ENCODE peak calls at places on chromosome 1, in ten cellular contexts. One of them, this sample, is unnamed.

GRCh38 chr1:61828814-61829213 is 86.5 kb downstream of the PATJ start:
- DNase-seq in NCI-H2029 treated with DMSO at 0.1 percent for 48 hours: no peak
- DNase-seq in GM19239: no peak
- DNase-seq in lung microvascular endothelial cell: peak
- DNase-seq in natural killer cell treated with Interleukin-12 subunit alpha and Interleukin-12 subunit beta and Interleukin-15 and Interleukin-18, amount 100 ng/mL, for 72 hours: no peak
- DNase-seq in lower lobe of right lung: no peak
- DNase-seq in heart left ventricle: no peak
- DNase-seq in GM10248: no peak
- DNase-seq in RPMI8226: no peak
- DNase-seq in RPMI7951: no peak
- DNase-seq in this sample: no peak

GRCh38 chr1:231636157-231636556 is 9.6 kb downstream of the DISC1 start:
- DNase-seq in NCI-H2029 treated with DMSO at 0.1 percent for 48 hours: no peak
- DNase-seq in natural killer cell treated with Interleukin-12 subunit alpha and Interleukin-12 subunit beta and Interleukin-15 and Interleukin-18, amount 100 ng/mL, for 72 hours: no peak
- DNase-seq in GM19239: no peak
- DNase-seq in RPMI8226: no peak
- DNase-seq in GM10248: no peak
- DNase-seq in heart left ventricle: no peak
- DNase-seq in lung microvascular endothelial cell: peak
- DNase-seq in RPMI7951: peak
- DNase-seq in lower lobe of right lung: no peak
- DNase-seq in this sample: no peak

GRCh38 chr1:155175927-155176371 is 2.3 kb downstream of the TRIM46 start:
- DNase-seq in RPMI7951: no peak
- DNase-seq in lung microvascular endothelial cell: no peak
- DNase-seq in GM19239: no peak
- DNase-seq in GM10248: no peak
- DNase-seq in natural killer cell treated with Interleukin-12 subunit alpha and Interleukin-12 subunit beta and Interleukin-15 and Interleukin-18, amount 100 ng/mL, for 72 hours: no peak
- DNase-seq in NCI-H2029 treated with DMSO at 0.1 percent for 48 hours: no peak
- DNase-seq in lower lobe of right lung: peak
- DNase-seq in RPMI8226: peak
- DNase-seq in heart left ventricle: no peak
- DNase-seq in this sample: peak

GRCh38 chr1:214344897-214345296 is 63.9 kb downstream of the SMYD2 start:
- DNase-seq in lung microvascular endothelial cell: no peak
- DNase-seq in RPMI7951: no peak
- DNase-seq in GM19239: no peak
- DNase-seq in NCI-H2029 treated with DMSO at 0.1 percent for 48 hours: no peak
- DNase-seq in lower lobe of right lung: no peak
- DNase-seq in RPMI8226: no peak
- DNase-seq in natural killer cell treated with Interleukin-12 subunit alpha and Interleukin-12 subunit beta and Interleukin-15 and Interleukin-18, amount 100 ng/mL, for 72 hours: no peak
- DNase-seq in heart left ventricle: no peak
- DNase-seq in GM10248: no peak
- DNase-seq in this sample: no peak

GRCh38 chr1:204459706-204460105 is 34.9 kb downstream of the PIK3C2B start:
- DNase-seq in RPMI7951: no peak
- DNase-seq in lung microvascular endothelial cell: no peak
- DNase-seq in lower lobe of right lung: no peak
- DNase-seq in NCI-H2029 treated with DMSO at 0.1 percent for 48 hours: no peak
- DNase-seq in natural killer cell treated with Interleukin-12 subunit alpha and Interleukin-12 subunit beta and Interleukin-15 and Interleukin-18, amount 100 ng/mL, for 72 hours: no peak
- DNase-seq in heart left ventricle: no peak
- DNase-seq in RPMI8226: no peak
- DNase-seq in GM19239: no peak
- DNase-seq in GM10248: no peak
- DNase-seq in this sample: no peak

GRCh38 chr1:65924471-65924870 is 131.8 kb downstream of the PDE4B start:
- DNase-seq in RPMI7951: peak
- DNase-seq in lung microvascular endothelial cell: peak
- DNase-seq in natural killer cell treated with Interleukin-12 subunit alpha and Interleukin-12 subunit beta and Interleukin-15 and Interleukin-18, amount 100 ng/mL, for 72 hours: no peak
- DNase-seq in GM10248: no peak
- DNase-seq in heart left ventricle: no peak
- DNase-seq in lower lobe of right lung: no peak
- DNase-seq in GM19239: no peak
- DNase-seq in NCI-H2029 treated with DMSO at 0.1 percent for 48 hours: no peak
- DNase-seq in RPMI8226: no peak
- DNase-seq in this sample: no peak

GRCh38 chr1:10796029-10796944 is at the start of gene CASZ1:
- DNase-seq in NCI-H2029 treated with DMSO at 0.1 percent for 48 hours: peak
- DNase-seq in lower lobe of right lung: peak
- DNase-seq in GM10248: no peak
- DNase-seq in RPMI7951: peak
- DNase-seq in natural killer cell treated with Interleukin-12 subunit alpha and Interleukin-12 subunit beta and Interleukin-15 and Interleukin-18, amount 100 ng/mL, for 72 hours: peak
- DNase-seq in GM19239: no peak
- DNase-seq in RPMI8226: peak
- DNase-seq in lung microvascular endothelial cell: peak
- DNase-seq in heart left ventricle: peak
- DNase-seq in this sample: no peak

GRCh38 chr1:182283746-182284544 is 107.6 kb downstream of the GLUL start:
- DNase-seq in GM10248: no peak
- DNase-seq in lung microvascular endothelial cell: no peak
- DNase-seq in RPMI8226: no peak
- DNase-seq in NCI-H2029 treated with DMSO at 0.1 percent for 48 hours: no peak
- DNase-seq in GM19239: no peak
- DNase-seq in RPMI7951: no peak
- DNase-seq in lower lobe of right lung: no peak
- DNase-seq in natural killer cell treated with Interleukin-12 subunit alpha and Interleukin-12 subunit beta and Interleukin-15 and Interleukin-18, amount 100 ng/mL, for 72 hours: no peak
- DNase-seq in heart left ventricle: no peak
- DNase-seq in this sample: no peak

GRCh38 chr1:113444857-113445256 is 54.5 kb downstream of the MAGI3 start:
- DNase-seq in lower lobe of right lung: no peak
- DNase-seq in lung microvascular endothelial cell: no peak
- DNase-seq in GM19239: no peak
- DNase-seq in RPMI7951: no peak
- DNase-seq in NCI-H2029 treated with DMSO at 0.1 percent for 48 hours: no peak
- DNase-seq in heart left ventricle: no peak
- DNase-seq in RPMI8226: no peak
- DNase-seq in natural killer cell treated with Interleukin-12 subunit alpha and Interleukin-12 subunit beta and Interleukin-15 and Interleukin-18, amount 100 ng/mL, for 72 hours: no peak
- DNase-seq in GM10248: no peak
- DNase-seq in this sample: no peak

GRCh38 chr1:117368116-117369108 is 1.2 kb downstream of the MAN1A2 start:
- DNase-seq in GM19239: no peak
- DNase-seq in natural killer cell treated with Interleukin-12 subunit alpha and Interleukin-12 subunit beta and Interleukin-15 and Interleukin-18, amount 100 ng/mL, for 72 hours: no peak
- DNase-seq in GM10248: no peak
- DNase-seq in RPMI7951: peak
- DNase-seq in lower lobe of right lung: no peak
- DNase-seq in NCI-H2029 treated with DMSO at 0.1 percent for 48 hours: no peak
- DNase-seq in RPMI8226: peak
- DNase-seq in lung microvascular endothelial cell: peak
- DNase-seq in heart left ventricle: no peak
- DNase-seq in this sample: peak

GRCh38 chr1:211323156-211324063 is 3.2 kb upstream of the TRAF5 start:
- DNase-seq in RPMI8226: peak
- DNase-seq in lower lobe of right lung: no peak
- DNase-seq in heart left ventricle: peak
- DNase-seq in RPMI7951: peak
- DNase-seq in GM10248: peak
- DNase-seq in natural killer cell treated with Interleukin-12 subunit alpha and Interleukin-12 subunit beta and Interleukin-15 and Interleukin-18, amount 100 ng/mL, for 72 hours: peak
- DNase-seq in GM19239: no peak
- DNase-seq in lung microvascular endothelial cell: peak
- DNase-seq in NCI-H2029 treated with DMSO at 0.1 percent for 48 hours: peak
- DNase-seq in this sample: peak

GRCh38 chr1:245179706-245180105 is 24.9 kb downstream of the KIF26B start:
- DNase-seq in GM19239: no peak
- DNase-seq in lung microvascular endothelial cell: no peak
- DNase-seq in GM10248: no peak
- DNase-seq in RPMI7951: no peak
- DNase-seq in lower lobe of right lung: no peak
- DNase-seq in heart left ventricle: no peak
- DNase-seq in NCI-H2029 treated with DMSO at 0.1 percent for 48 hours: peak
- DNase-seq in natural killer cell treated with Interleukin-12 subunit alpha and Interleukin-12 subunit beta and Interleukin-15 and Interleukin-18, amount 100 ng/mL, for 72 hours: no peak
- DNase-seq in RPMI8226: peak
- DNase-seq in this sample: no peak

GRCh38 chr1:54109131-54110105 is 43.4 kb downstream of the CDCP2 start:
- DNase-seq in RPMI8226: no peak
- DNase-seq in NCI-H2029 treated with DMSO at 0.1 percent for 48 hours: no peak
- DNase-seq in lower lobe of right lung: no peak
- DNase-seq in GM10248: no peak
- DNase-seq in RPMI7951: no peak
- DNase-seq in GM19239: no peak
- DNase-seq in heart left ventricle: no peak
- DNase-seq in lung microvascular endothelial cell: no peak
- DNase-seq in natural killer cell treated with Interleukin-12 subunit alpha and Interleukin-12 subunit beta and Interleukin-15 and Interleukin-18, amount 100 ng/mL, for 72 hours: no peak
- DNase-seq in this sample: no peak

GRCh38 chr1:65297686-65298085 is 11.7 kb upstream of the DNAJC6 start:
- DNase-seq in lung microvascular endothelial cell: no peak
- DNase-seq in RPMI7951: no peak
- DNase-seq in lower lobe of right lung: no peak
- DNase-seq in GM19239: no peak
- DNase-seq in heart left ventricle: no peak
- DNase-seq in RPMI8226: no peak
- DNase-seq in natural killer cell treated with Interleukin-12 subunit alpha and Interleukin-12 subunit beta and Interleukin-15 and Interleukin-18, amount 100 ng/mL, for 72 hours: no peak
- DNase-seq in GM10248: no peak
- DNase-seq in NCI-H2029 treated with DMSO at 0.1 percent for 48 hours: no peak
- DNase-seq in this sample: no peak

GRCh38 chr1:110674337-110675059 is at the start of gene KCNA3:
- DNase-seq in lung microvascular endothelial cell: no peak
- DNase-seq in natural killer cell treated with Interleukin-12 subunit alpha and Interleukin-12 subunit beta and Interleukin-15 and Interleukin-18, amount 100 ng/mL, for 72 hours: peak
- DNase-seq in RPMI7951: no peak
- DNase-seq in NCI-H2029 treated with DMSO at 0.1 percent for 48 hours: no peak
- DNase-seq in GM10248: peak
- DNase-seq in heart left ventricle: peak
- DNase-seq in GM19239: peak
- DNase-seq in RPMI8226: peak
- DNase-seq in lower lobe of right lung: peak
- DNase-seq in this sample: peak

GRCh38 chr1:206654826-206655225 is 19.5 kb downstream of the DYRK3 start:
- DNase-seq in RPMI8226: no peak
- DNase-seq in natural killer cell treated with Interleukin-12 subunit alpha and Interleukin-12 subunit beta and Interleukin-15 and Interleukin-18, amount 100 ng/mL, for 72 hours: no peak
- DNase-seq in GM10248: no peak
- DNase-seq in GM19239: no peak
- DNase-seq in NCI-H2029 treated with DMSO at 0.1 percent for 48 hours: no peak
- DNase-seq in RPMI7951: no peak
- DNase-seq in lung microvascular endothelial cell: peak
- DNase-seq in lower lobe of right lung: no peak
- DNase-seq in heart left ventricle: no peak
- DNase-seq in this sample: no peak

GRCh38 chr1:207088731-207089626 is at the start of gene C4BPB:
- DNase-seq in lower lobe of right lung: no peak
- DNase-seq in natural killer cell treated with Interleukin-12 subunit alpha and Interleukin-12 subunit beta and Interleukin-15 and Interleukin-18, amount 100 ng/mL, for 72 hours: no peak
- DNase-seq in GM10248: no peak
- DNase-seq in lung microvascular endothelial cell: peak
- DNase-seq in GM19239: no peak
- DNase-seq in RPMI8226: peak
- DNase-seq in heart left ventricle: no peak
- DNase-seq in RPMI7951: peak
- DNase-seq in NCI-H2029 treated with DMSO at 0.1 percent for 48 hours: no peak
- DNase-seq in this sample: no peak

GRCh38 chr1:47627471-47628370 is 189.9 kb downstream of the FOXD2 start:
- DNase-seq in NCI-H2029 treated with DMSO at 0.1 percent for 48 hours: no peak
- DNase-seq in RPMI7951: no peak
- DNase-seq in lung microvascular endothelial cell: no peak
- DNase-seq in lower lobe of right lung: no peak
- DNase-seq in natural killer cell treated with Interleukin-12 subunit alpha and Interleukin-12 subunit beta and Interleukin-15 and Interleukin-18, amount 100 ng/mL, for 72 hours: no peak
- DNase-seq in heart left ventricle: no peak
- DNase-seq in GM19239: no peak
- DNase-seq in GM10248: no peak
- DNase-seq in RPMI8226: no peak
- DNase-seq in this sample: no peak

GRCh38 chr1:79551321-79551720 is 544.8 kb upstream of the ADGRL4 start:
- DNase-seq in GM10248: no peak
- DNase-seq in NCI-H2029 treated with DMSO at 0.1 percent for 48 hours: no peak
- DNase-seq in lung microvascular endothelial cell: no peak
- DNase-seq in RPMI8226: no peak
- DNase-seq in lower lobe of right lung: no peak
- DNase-seq in heart left ventricle: no peak
- DNase-seq in GM19239: no peak
- DNase-seq in RPMI7951: no peak
- DNase-seq in natural killer cell treated with Interleukin-12 subunit alpha and Interleukin-12 subunit beta and Interleukin-15 and Interleukin-18, amount 100 ng/mL, for 72 hours: no peak
- DNase-seq in this sample: no peak

GRCh38 chr1:34946211-34946610 is 16.8 kb upstream of the DLGAP3 start:
- DNase-seq in heart left ventricle: no peak
- DNase-seq in RPMI8226: no peak
- DNase-seq in lower lobe of right lung: no peak
- DNase-seq in GM10248: no peak
- DNase-seq in lung microvascular endothelial cell: no peak
- DNase-seq in natural killer cell treated with Interleukin-12 subunit alpha and Interleukin-12 subunit beta and Interleukin-15 and Interleukin-18, amount 100 ng/mL, for 72 hours: no peak
- DNase-seq in NCI-H2029 treated with DMSO at 0.1 percent for 48 hours: no peak
- DNase-seq in RPMI7951: peak
- DNase-seq in GM19239: no peak
- DNase-seq in this sample: no peak

GRCh38 chr1:52955129-52955970 is 28.3 kb downstream of the SCP2 start:
- DNase-seq in natural killer cell treated with Interleukin-12 subunit alpha and Interleukin-12 subunit beta and Interleukin-15 and Interleukin-18, amount 100 ng/mL, for 72 hours: no peak
- DNase-seq in heart left ventricle: no peak
- DNase-seq in lower lobe of right lung: no peak
- DNase-seq in GM10248: no peak
- DNase-seq in NCI-H2029 treated with DMSO at 0.1 percent for 48 hours: no peak
- DNase-seq in GM19239: no peak
- DNase-seq in RPMI8226: peak
- DNase-seq in lung microvascular endothelial cell: peak
- DNase-seq in RPMI7951: peak
- DNase-seq in this sample: no peak

GRCh38 chr1:63917571-63918394 is 144.0 kb downstream of the ROR1 start:
- DNase-seq in NCI-H2029 treated with DMSO at 0.1 percent for 48 hours: no peak
- DNase-seq in lower lobe of right lung: no peak
- DNase-seq in natural killer cell treated with Interleukin-12 subunit alpha and Interleukin-12 subunit beta and Interleukin-15 and Interleukin-18, amount 100 ng/mL, for 72 hours: no peak
- DNase-seq in GM10248: no peak
- DNase-seq in RPMI7951: peak
- DNase-seq in GM19239: no peak
- DNase-seq in RPMI8226: peak
- DNase-seq in heart left ventricle: no peak
- DNase-seq in lung microvascular endothelial cell: no peak
- DNase-seq in this sample: peak

GRCh38 chr1:18883079-18883478 is 19.3 kb downstream of the ALDH4A1 start:
- DNase-seq in RPMI8226: no peak
- DNase-seq in heart left ventricle: no peak
- DNase-seq in lower lobe of right lung: no peak
- DNase-seq in lung microvascular endothelial cell: no peak
- DNase-seq in NCI-H2029 treated with DMSO at 0.1 percent for 48 hours: no peak
- DNase-seq in RPMI7951: no peak
- DNase-seq in GM10248: no peak
- DNase-seq in GM19239: no peak
- DNase-seq in natural killer cell treated with Interleukin-12 subunit alpha and Interleukin-12 subunit beta and Interleukin-15 and Interleukin-18, amount 100 ng/mL, for 72 hours: no peak
- DNase-seq in this sample: no peak

GRCh38 chr1:77704736-77705135 is 22.3 kb upstream of the ZZZ3 start:
- DNase-seq in heart left ventricle: no peak
- DNase-seq in lung microvascular endothelial cell: peak
- DNase-seq in GM10248: no peak
- DNase-seq in RPMI8226: no peak
- DNase-seq in NCI-H2029 treated with DMSO at 0.1 percent for 48 hours: no peak
- DNase-seq in lower lobe of right lung: no peak
- DNase-seq in GM19239: no peak
- DNase-seq in RPMI7951: no peak
- DNase-seq in natural killer cell treated with Interleukin-12 subunit alpha and Interleukin-12 subunit beta and Interleukin-15 and Interleukin-18, amount 100 ng/mL, for 72 hours: no peak
- DNase-seq in this sample: no peak

GRCh38 chr1:91578320-91579109 is 77.9 kb downstream of the CDC7 start:
- DNase-seq in NCI-H2029 treated with DMSO at 0.1 percent for 48 hours: no peak
- DNase-seq in natural killer cell treated with Interleukin-12 subunit alpha and Interleukin-12 subunit beta and Interleukin-15 and Interleukin-18, amount 100 ng/mL, for 72 hours: no peak
- DNase-seq in GM10248: no peak
- DNase-seq in RPMI7951: no peak
- DNase-seq in lung microvascular endothelial cell: no peak
- DNase-seq in GM19239: no peak
- DNase-seq in heart left ventricle: no peak
- DNase-seq in lower lobe of right lung: no peak
- DNase-seq in RPMI8226: no peak
- DNase-seq in this sample: no peak

GRCh38 chr1:178091986-178092745 is 1.7 kb upstream of the RASAL2 start:
- DNase-seq in lung microvascular endothelial cell: no peak
- DNase-seq in lower lobe of right lung: no peak
- DNase-seq in GM19239: no peak
- DNase-seq in NCI-H2029 treated with DMSO at 0.1 percent for 48 hours: no peak
- DNase-seq in RPMI7951: no peak
- DNase-seq in RPMI8226: no peak
- DNase-seq in natural killer cell treated with Interleukin-12 subunit alpha and Interleukin-12 subunit beta and Interleukin-15 and Interleukin-18, amount 100 ng/mL, for 72 hours: no peak
- DNase-seq in GM10248: no peak
- DNase-seq in heart left ventricle: no peak
- DNase-seq in this sample: no peak

GRCh38 chr1:17903386-17903785 is 148.3 kb downstream of the ACTL8 start:
- DNase-seq in heart left ventricle: no peak
- DNase-seq in lung microvascular endothelial cell: no peak
- DNase-seq in RPMI8226: no peak
- DNase-seq in NCI-H2029 treated with DMSO at 0.1 percent for 48 hours: peak
- DNase-seq in lower lobe of right lung: no peak
- DNase-seq in GM19239: no peak
- DNase-seq in natural killer cell treated with Interleukin-12 subunit alpha and Interleukin-12 subunit beta and Interleukin-15 and Interleukin-18, amount 100 ng/mL, for 72 hours: no peak
- DNase-seq in GM10248: no peak
- DNase-seq in RPMI7951: peak
- DNase-seq in this sample: no peak

GRCh38 chr1:220750126-220750525 is 2.0 kb downstream of the MTARC2 start:
- DNase-seq in natural killer cell treated with Interleukin-12 subunit alpha and Interleukin-12 subunit beta and Interleukin-15 and Interleukin-18, amount 100 ng/mL, for 72 hours: no peak
- DNase-seq in GM10248: no peak
- DNase-seq in NCI-H2029 treated with DMSO at 0.1 percent for 48 hours: no peak
- DNase-seq in lower lobe of right lung: no peak
- DNase-seq in RPMI8226: no peak
- DNase-seq in lung microvascular endothelial cell: peak
- DNase-seq in heart left ventricle: no peak
- DNase-seq in GM19239: no peak
- DNase-seq in RPMI7951: no peak
- DNase-seq in this sample: no peak

This sample was measured in OCI-LY7.